ENCODE peak calls at places on chromosomes 7 and 10, in six cellular contexts. M is OCI-LY7, P is astrocyte, V is endothelial cell of umbilical vein, J is PC-3, I is hepatocyte. O is an unnamed sample. For H3K9me3 and H4K20me1, the result is how much of the 10 kb centered on the place peaks cover.

GRCh38 chr10:103145860-103146466 is 47.1 kb downstream of the NT5C2 start:
- DNase-seq in M (no peak), V (peak), I (peak), P (peak), J (peak), O (peak)

GRCh38 chr7:95691464-95691863 is 80.9 kb upstream of the DYNC1I1 start:
- DNase-seq in J (peak), M (no peak), P (no peak), I (no peak), V (no peak), O (peak)

GRCh38 chr10:76303682-76304316 is 872.4 kb downstream of the LRMDA start:
- DNase-seq in M (peak), V (peak), J (peak), I (peak), P (peak), O (peak)

GRCh38 chr7:129777195-129777844 is 165.8 kb downstream of the NRF1 start:
- DNase-seq in M (no peak), P (no peak), I (no peak), V (no peak), J (no peak), O (no peak)

GRCh38 chr7:27152816-27153486 is 568 bp upstream of the HOXA3 start:
- DNase-seq in P (no peak), M (no peak), J (no peak), I (no peak), V (no peak), O (no peak)

GRCh38 chr7:1108264-1108920 is 20.5 kb downstream of the GPER1 start:
- DNase-seq in P (no peak), V (no peak), J (no peak), I (no peak), M (no peak), O (no peak)

GRCh38 chr10:21464134-21464533 is 61.3 kb downstream of the SKIDA1 start:
- DNase-seq in M (no peak), P (peak), J (no peak), I (no peak), V (no peak), O (peak)

GRCh38 chr10:112981553-112981952 is 31.5 kb downstream of the TCF7L2 start:
- DNase-seq in V (no peak), M (peak), P (peak), J (no peak), I (no peak), O (no peak)

GRCh38 chr10:63268139-63268797 is 135.1 kb downstream of the NRBF2 start:
- DNase-seq in J (no peak), P (peak), I (peak), M (no peak), V (no peak), O (no peak)

DNA sequence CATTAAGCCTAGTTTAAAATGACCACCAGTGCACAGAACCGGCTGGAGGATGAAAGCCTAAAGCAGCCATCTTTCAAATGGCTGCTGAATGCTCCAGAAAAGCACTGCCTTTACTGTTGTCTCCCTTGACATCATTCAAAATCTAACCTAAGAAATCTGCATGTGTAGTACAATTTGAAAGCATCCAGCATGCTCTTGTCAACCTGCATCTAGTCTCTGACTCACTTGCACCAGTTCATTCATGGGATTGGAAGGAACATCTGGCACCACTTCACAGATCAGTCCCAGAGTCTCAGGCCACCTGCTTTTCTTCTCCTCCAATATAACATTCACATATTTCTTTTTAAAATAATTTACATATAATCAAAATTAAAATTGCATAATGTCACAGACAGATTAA is 76.2 kb downstream of the RNF133 start:
- DNase-seq in P (no peak), M (no peak), I (no peak), J (no peak), V (no peak), O (no peak)
- H3K9me3 ChIP-seq in P (under half), M (under half), I (under half), J (under half), V (under half), O (under half)

GRCh38 chr7:149460493-149461330 is at the start of gene ZNF777:
- DNase-seq in I (peak), M (peak), J (peak), V (peak), P (peak), O (peak)

GRCh38 chr7:149458235-149458634 is 2.6 kb downstream of the ZNF777 start:
- DNase-seq in P (no peak), J (no peak), M (no peak), I (no peak), V (no peak), O (no peak)

GRCh38 chr7:149459201-149459539 is 1.7 kb downstream of the ZNF777 start:
- DNase-seq in V (no peak), P (no peak), M (no peak), I (no peak), J (no peak), O (no peak)

GRCh38 chr7:149457766-149458165 is 3.1 kb downstream of the ZNF777 start:
- DNase-seq in J (no peak), I (no peak), P (no peak), M (no peak), V (no peak), O (no peak)

GRCh38 chr7:149459540-149460433 is 1.1 kb downstream of the ZNF777 start:
- DNase-seq in V (peak), P (no peak), J (peak), M (peak), I (peak), O (peak)
- H2AFZ ChIP-seq in V (peak), P (peak), J (peak), M (no peak), I (no peak), O (peak)

GRCh38 chr10:46232666-46233065 is 54.1 kb upstream of the ANTXRL start:
- DNase-seq in I (no peak), P (no peak), M (no peak), J (no peak), V (no peak), O (no peak)

GRCh38 chr10:46232084-46232483 is 54.7 kb upstream of the ANTXRL start:
- DNase-seq in M (no peak), I (no peak), J (no peak), V (no peak), P (no peak), O (no peak)

GRCh38 chr10:46234026-46234425 is 52.8 kb upstream of the ANTXRL start:
- DNase-seq in V (no peak), J (no peak), M (no peak), P (no peak), I (no peak), O (no peak)

GRCh38 chr10:46234431-46235060 is 52.3 kb upstream of the ANTXRL start:
- DNase-seq in I (no peak), J (no peak), V (no peak), M (no peak), P (no peak), O (no peak)

GRCh38 chr10:46233101-46233500 is 53.7 kb upstream of the ANTXRL start:
- DNase-seq in I (no peak), J (no peak), M (no peak), V (no peak), P (no peak), O (no peak)
- H4K20me1 ChIP-seq in I (under half), J (under half), M (under half), V (under half), P (under half), O (under half)

GRCh38 chr7:157755741-157756140 is 418.9 kb downstream of the DNAJB6 start:
- DNase-seq in M (no peak), V (no peak), J (no peak), P (no peak), I (no peak), O (no peak)

GRCh38 chr7:157752832-157753291 is 416.1 kb downstream of the DNAJB6 start:
- DNase-seq in J (no peak), M (no peak), P (peak), I (no peak), V (no peak), O (no peak)

GRCh38 chr7:157751951-157752673 is 415.3 kb downstream of the DNAJB6 start:
- DNase-seq in P (no peak), V (no peak), I (no peak), J (no peak), M (no peak), O (no peak)

GRCh38 chr7:157754416-157754790 is 417.6 kb downstream of the DNAJB6 start:
- DNase-seq in M (no peak), J (no peak), V (no peak), P (no peak), I (no peak), O (no peak)

DNA sequence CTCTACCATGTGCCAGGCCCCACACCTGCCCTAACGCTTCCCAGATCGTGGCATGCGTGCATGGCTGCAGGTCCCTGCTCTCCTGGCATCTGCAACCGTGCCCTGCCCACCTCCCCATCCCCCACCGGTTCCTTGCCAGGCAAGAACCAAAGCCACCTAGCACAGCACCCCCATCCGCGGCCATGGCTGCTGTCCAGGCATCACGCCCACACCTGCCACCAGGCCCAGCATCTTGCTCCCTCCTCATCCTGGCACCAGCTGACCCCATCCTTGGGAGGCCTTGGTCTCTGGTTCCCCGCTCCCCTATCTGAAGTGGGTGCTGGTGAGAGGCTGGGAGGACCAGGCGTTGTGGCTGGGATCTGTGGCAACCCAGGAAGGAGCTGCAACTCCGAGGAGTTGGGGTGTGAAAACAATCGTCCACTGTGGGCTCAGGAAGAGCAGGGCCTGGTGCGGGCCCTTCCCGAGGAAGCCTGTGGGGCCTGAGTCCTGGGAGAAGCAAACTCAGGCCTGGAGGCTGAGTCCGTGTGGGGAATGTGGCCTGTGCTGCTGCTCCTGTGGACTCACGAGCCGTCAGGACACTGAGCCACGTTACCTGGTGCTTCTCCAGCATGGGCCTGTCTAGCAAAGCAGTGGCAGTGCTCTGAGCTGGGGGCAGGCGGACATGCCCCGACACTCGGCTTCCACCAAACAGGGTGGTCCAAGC is 417.1 kb downstream of the DNAJB6 start:
- DNase-seq in I (no peak), V (no peak), P (no peak), M (no peak), J (no peak), O (no peak)
- H3K9me3 ChIP-seq in I (under half), V (under half), P (under half), M (under half), J (under half), O (under half)

GRCh38 chr10:78023741-78024140 is 5.6 kb downstream of the POLR3A start:
- DNase-seq in P (no peak), I (no peak), M (no peak), V (no peak), J (no peak), O (no peak)
- H2AFZ ChIP-seq in P (no peak), I (no peak), M (no peak), V (no peak), J (no peak), O (no peak)

GRCh38 chr7:138491612-138492386 is 31.7 kb downstream of the TRIM24 start:
- DNase-seq in V (no peak), P (no peak), M (no peak), J (no peak), I (no peak), O (no peak)
- H4K20me1 ChIP-seq in V (under half), P (half or more), M (under half), J (under half), I (half or more), O (under half)